ENCODE peak calls at places on chromosomes 7 and 10, in four cellular contexts. One of them, this sample, is unnamed.

GRCh38 chr7:120740348-120740747 is 117.6 kb downstream of the TSPAN12 start:
- DNase-seq in GM12878: no peak
- DNase-seq in K562: no peak
- DNase-seq in HepG2: no peak
- DNase-seq in this sample: no peak

GRCh38 chr10:97858001-97858439 is 8.4 kb downstream of the GOLGA7B start:
- DNase-seq in K562: no peak
- DNase-seq in HepG2: no peak
- DNase-seq in GM12878: no peak
- DNase-seq in this sample: no peak

GRCh38 chr10:54773506-54773905 is 27.5 kb downstream of the PCDH15 start:
- DNase-seq in K562: no peak
- DNase-seq in HepG2: no peak
- DNase-seq in GM12878: no peak
- DNase-seq in this sample: no peak

GRCh38 chr10:17859492-17860156 is 50.5 kb downstream of the MRC1 start:
- DNase-seq in HepG2: no peak
- DNase-seq in GM12878: no peak
- DNase-seq in K562: no peak
- DNase-seq in this sample: no peak

GRCh38 chr10:108443636-108444035 is 1279.1 kb upstream of the SORCS1 start:
- DNase-seq in K562: no peak
- DNase-seq in HepG2: no peak
- DNase-seq in GM12878: no peak
- DNase-seq in this sample: no peak

GRCh38 chr10:113959383-113959760 is 84.3 kb upstream of the ADRB1 start:
- DNase-seq in K562: no peak
- DNase-seq in HepG2: no peak
- DNase-seq in GM12878: no peak
- DNase-seq in this sample: no peak

GRCh38 chr7:84665339-84665738 is 470.8 kb upstream of the SEMA3A start:
- DNase-seq in K562: no peak
- DNase-seq in GM12878: no peak
- DNase-seq in HepG2: no peak
- DNase-seq in this sample: no peak

GRCh38 chr7:149458235-149458634 is 2.6 kb downstream of the ZNF777 start:
- DNase-seq in GM12878: no peak
- DNase-seq in HepG2: no peak
- DNase-seq in K562: no peak
- DNase-seq in this sample: no peak

GRCh38 chr10:24900888-24901685 is 51.3 kb downstream of the PRTFDC1 start:
- DNase-seq in K562: no peak
- DNase-seq in GM12878: peak; percentile 89
- DNase-seq in HepG2: no peak
- DNase-seq in this sample: no peak

GRCh38 chr10:44316922-44317215 is 68.0 kb downstream of the CXCL12 start:
- DNase-seq in GM12878: no peak
- DNase-seq in HepG2: no peak
- DNase-seq in K562: no peak
- DNase-seq in this sample: no peak

GRCh38 chr10:480928-481551 is 208.4 kb downstream of the DIP2C start:
- DNase-seq in K562: no peak
- DNase-seq in GM12878: no peak
- DNase-seq in HepG2: no peak
- DNase-seq in this sample: no peak

GRCh38 chr10:127117125-127117524 is 79.3 kb downstream of the INSYN2A start:
- DNase-seq in K562: peak; percentile 25
- DNase-seq in HepG2: peak; percentile 12
- DNase-seq in GM12878: no peak
- DNase-seq in this sample: peak; percentile 81

GRCh38 chr7:98869374-98870070 is at the start of gene TMEM130:
- DNase-seq in K562: no peak
- DNase-seq in HepG2: no peak
- DNase-seq in GM12878: no peak
- DNase-seq in this sample: peak; percentile 32

GRCh38 chr10:17237915-17238444 is 9.9 kb downstream of the VIM start:
- DNase-seq in K562: no peak
- DNase-seq in GM12878: no peak
- DNase-seq in HepG2: no peak
- DNase-seq in this sample: no peak

GRCh38 chr10:17213646-17214349 is 12.3 kb upstream of the TRDMT1 start:
- DNase-seq in K562: no peak
- DNase-seq in GM12878: no peak
- DNase-seq in HepG2: no peak
- DNase-seq in this sample: no peak

GRCh38 chr10:91683976-91684375 is 51.1 kb upstream of the PPP1R3C start:
- DNase-seq in GM12878: no peak
- DNase-seq in HepG2: no peak
- DNase-seq in K562: no peak
- DNase-seq in this sample: no peak

GRCh38 chr10:112950714-112951348 is 784 bp downstream of the TCF7L2 start:
- DNase-seq in K562: peak; percentile 28
- DNase-seq in GM12878: no peak
- DNase-seq in HepG2: no peak
- DNase-seq in this sample: peak; percentile 21

GRCh38 chr10:6721964-6722615 is 142.0 kb upstream of the PRKCQ start:
- DNase-seq in GM12878: no peak
- DNase-seq in HepG2: no peak
- DNase-seq in K562: no peak
- DNase-seq in this sample: no peak

GRCh38 chr10:69107667-69108066 is 16.3 kb upstream of the VPS26A start:
- DNase-seq in GM12878: no peak
- DNase-seq in HepG2: no peak
- DNase-seq in K562: no peak
- DNase-seq in this sample: no peak

GRCh38 chr7:100588438-100588837 is 2.3 kb downstream of the FBXO24 start:
- DNase-seq in HepG2: no peak
- DNase-seq in GM12878: no peak
- DNase-seq in K562: peak; percentile 63
- DNase-seq in this sample: no peak

GRCh38 chr10:130027716-130028464 is 63.8 kb upstream of the EBF3 start:
- DNase-seq in HepG2: peak; percentile 4
- DNase-seq in GM12878: no peak
- DNase-seq in K562: no peak
- DNase-seq in this sample: no peak

GRCh38 chr7:783556-784490 is 48.5 kb upstream of the SUN1 start:
- DNase-seq in HepG2: no peak
- DNase-seq in GM12878: no peak
- DNase-seq in K562: no peak
- DNase-seq in this sample: no peak

GRCh38 chr7:91541641-91542040 is 277.4 kb downstream of the FZD1 start:
- DNase-seq in HepG2: no peak
- DNase-seq in K562: no peak
- DNase-seq in GM12878: no peak
- DNase-seq in this sample: no peak

GRCh38 chr10:104309980-104310978 is 28.0 kb downstream of the ITPRIP start:
- DNase-seq in GM12878: no peak
- DNase-seq in HepG2: no peak
- DNase-seq in K562: no peak
- DNase-seq in this sample: no peak

GRCh38 chr7:126339813-126340212 is 912.9 kb downstream of the GRM8 start:
- DNase-seq in GM12878: no peak
- DNase-seq in HepG2: no peak
- DNase-seq in K562: no peak
- DNase-seq in this sample: no peak

GRCh38 chr10:13949844-13950542 is 363.2 kb downstream of the PRPF18 start:
- DNase-seq in HepG2: no peak
- DNase-seq in GM12878: no peak
- DNase-seq in K562: no peak
- DNase-seq in this sample: no peak

GRCh38 chr7:115008465-115009114 is 86.7 kb downstream of the MDFIC start:
- DNase-seq in K562: no peak
- DNase-seq in HepG2: no peak
- DNase-seq in GM12878: no peak
- DNase-seq in this sample: no peak

GRCh38 chr7:49773082-49773938 is at the start of gene VWC2:
- DNase-seq in HepG2: no peak
- DNase-seq in K562: no peak
- DNase-seq in GM12878: no peak
- DNase-seq in this sample: peak; percentile 44

GRCh38 chr7:54831644-54832095 is 72.7 kb upstream of the SEC61G start:
- DNase-seq in GM12878: no peak
- DNase-seq in K562: no peak
- DNase-seq in HepG2: no peak
- DNase-seq in this sample: no peak

GRCh38 chr10:21969326-21970287 is 33.9 kb downstream of the DNAJC1 start:
- DNase-seq in GM12878: no peak
- DNase-seq in HepG2: no peak
- DNase-seq in K562: no peak
- DNase-seq in this sample: no peak

GRCh38 chr10:30596037-30596436 is 33.5 kb downstream of the LYZL2 start:
- DNase-seq in HepG2: peak; percentile 55
- DNase-seq in K562: no peak
- DNase-seq in GM12878: no peak
- DNase-seq in this sample: no peak

GRCh38 chr7:157111311-157111710 is 27.4 kb upstream of the UBE3C start:
- DNase-seq in HepG2: no peak
- DNase-seq in K562: no peak
- DNase-seq in GM12878: no peak
- DNase-seq in this sample: no peak

GRCh38 chr10:83533290-83533689 is 606.0 kb upstream of the GHITM start:
- DNase-seq in K562: no peak
- DNase-seq in GM12878: no peak
- DNase-seq in HepG2: no peak
- DNase-seq in this sample: no peak

GRCh38 chr7:30770936-30771858 is at the start of gene MINDY4:
- DNase-seq in GM12878: no peak
- DNase-seq in K562: peak; percentile 96
- DNase-seq in HepG2: no peak
- DNase-seq in this sample: peak; percentile 76

GRCh38 chr7:121570365-121570764 is 174.3 kb upstream of the FAM3C start:
- DNase-seq in HepG2: no peak
- DNase-seq in K562: no peak
- DNase-seq in GM12878: no peak
- DNase-seq in this sample: no peak

DNA sequence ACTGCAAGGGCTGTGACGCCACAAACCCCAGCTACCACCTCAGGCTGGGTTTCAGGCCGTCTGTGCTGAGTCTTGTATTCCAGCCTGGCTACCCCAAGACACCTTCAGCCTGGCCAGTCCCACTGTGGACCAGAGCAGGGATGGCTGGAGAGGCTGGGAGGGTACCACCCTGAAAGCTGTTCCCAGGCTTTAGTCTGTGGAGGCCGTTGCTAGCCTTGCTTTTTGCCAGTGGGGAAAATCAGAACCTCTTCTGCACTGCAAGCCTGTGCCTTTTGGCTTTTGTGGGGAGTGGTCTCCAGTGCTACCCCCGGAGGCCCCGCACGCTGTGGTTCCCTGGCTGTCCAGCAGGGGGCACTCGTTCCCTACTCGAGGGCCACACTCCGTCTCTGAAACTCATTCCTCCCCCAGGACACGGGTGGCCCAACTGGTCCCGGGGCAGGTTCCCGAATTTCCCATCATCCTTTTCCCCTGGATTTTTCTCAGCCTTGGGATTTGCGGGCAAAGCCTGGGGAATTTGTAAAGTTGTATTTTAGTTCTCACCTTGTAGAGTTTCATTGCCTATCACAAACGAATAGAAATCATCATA is 128.4 kb upstream of the BTBD16 start:
- DNase-seq in K562: peak; percentile 73
- DNase-seq in HepG2: no peak
- DNase-seq in GM12878: no peak
- DNase-seq in this sample: peak; percentile 90
- TF ChIP-seq ESRRA in K562: no peak
- TF ChIP-seq ESRRA in HepG2: no peak
- TF ChIP-seq ESRRA in GM12878: no peak
- TF ChIP-seq ESRRA in this sample: no peak

GRCh38 chr7:64463636-64464375 is 99.1 kb downstream of the ZNF680 start:
- DNase-seq in GM12878: no peak
- DNase-seq in HepG2: no peak
- DNase-seq in K562: peak; percentile 32
- DNase-seq in this sample: no peak
- TF ChIP-seq CREB1 in GM12878: no peak
- TF ChIP-seq CREB1 in HepG2: no peak
- TF ChIP-seq CREB1 in K562: no peak
- TF ChIP-seq CREB1 in this sample: no peak

DNA sequence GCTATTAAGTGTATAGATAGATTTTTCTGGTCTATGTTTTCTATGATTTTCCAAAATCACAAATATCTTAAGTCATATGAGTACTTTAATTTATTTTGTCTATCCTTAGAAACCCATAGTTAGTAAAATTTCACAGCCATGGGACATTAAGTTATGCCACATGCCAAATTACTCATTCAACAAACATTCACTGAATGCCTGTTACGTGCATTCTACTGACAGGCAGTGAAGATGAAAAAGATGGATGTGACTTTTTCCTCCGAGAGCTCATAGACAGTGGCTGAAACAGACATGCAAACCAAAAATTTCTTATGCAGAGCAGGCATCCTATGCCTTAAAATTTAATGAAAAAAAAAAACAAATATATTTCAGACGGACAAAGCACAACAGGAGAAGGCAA is 84.9 kb downstream of the CHRM2 start:
- DNase-seq in GM12878: no peak
- DNase-seq in HepG2: no peak
- DNase-seq in K562: no peak
- DNase-seq in this sample: no peak
- TF ChIP-seq ESRRA in GM12878: no peak
- TF ChIP-seq ESRRA in HepG2: no peak
- TF ChIP-seq ESRRA in K562: no peak
- TF ChIP-seq ESRRA in this sample: no peak

GRCh38 chr7:23474829-23475578 is 4.7 kb upstream of the IGF2BP3 start:
- DNase-seq in GM12878: no peak
- DNase-seq in K562: no peak
- DNase-seq in HepG2: no peak
- DNase-seq in this sample: no peak
- TF ChIP-seq CREB1 in GM12878: no peak
- TF ChIP-seq CREB1 in K562: no peak
- TF ChIP-seq CREB1 in HepG2: no peak
- TF ChIP-seq CREB1 in this sample: no peak

DNA sequence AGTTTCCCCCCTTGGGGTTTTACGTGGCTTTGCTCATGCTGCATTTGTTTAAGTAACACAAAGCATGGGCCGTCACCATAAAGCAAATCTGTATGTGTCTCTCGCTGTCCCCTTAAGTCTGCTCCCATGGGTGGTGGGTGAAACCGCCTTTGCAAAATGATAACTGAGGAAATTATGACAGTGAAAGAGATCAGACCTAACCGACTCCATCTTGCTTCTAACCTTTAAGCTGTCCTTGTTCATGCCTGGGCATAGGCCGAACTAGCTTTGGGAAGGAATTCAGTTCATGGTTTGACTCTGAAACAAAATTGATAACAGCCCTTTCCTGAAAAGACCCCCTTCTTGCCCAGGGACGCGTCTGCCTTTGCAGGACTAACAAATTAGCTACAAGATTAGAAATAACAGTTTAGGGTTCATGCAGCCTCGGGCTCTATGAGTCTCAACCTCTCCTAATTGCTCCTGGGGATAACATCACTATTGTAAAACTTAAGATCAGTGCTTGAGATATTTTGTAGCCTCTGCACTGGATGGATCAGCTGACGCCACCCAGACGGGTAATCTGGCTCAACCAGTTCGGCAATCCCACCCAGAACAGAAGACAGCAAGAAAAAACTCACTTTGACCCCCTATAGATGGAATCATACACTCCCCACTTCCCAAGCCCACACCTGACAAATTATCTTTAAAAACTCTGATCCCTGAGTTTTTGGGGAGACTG is 623.7 kb downstream of the TYW1 start:
- DNase-seq in HepG2: no peak
- DNase-seq in GM12878: no peak
- DNase-seq in K562: no peak
- DNase-seq in this sample: no peak
- TF ChIP-seq ESRRA in HepG2: no peak
- TF ChIP-seq ESRRA in GM12878: no peak
- TF ChIP-seq ESRRA in K562: no peak
- TF ChIP-seq ESRRA in this sample: no peak

GRCh38 chr10:51014680-51015425 is 59.4 kb upstream of the PRKG1 start:
- DNase-seq in HepG2: no peak
- DNase-seq in K562: no peak
- DNase-seq in GM12878: no peak
- DNase-seq in this sample: no peak
- TF ChIP-seq CREB1 in HepG2: no peak
- TF ChIP-seq CREB1 in K562: no peak
- TF ChIP-seq CREB1 in GM12878: no peak
- TF ChIP-seq CREB1 in this sample: no peak